ENCODE peak calls at places on chromosome 18, in seven cellular contexts. One of them, this sample, is unnamed.

GRCh38 chr18:41763361-41763760 is 191.7 kb upstream of the PIK3C3 start:
- DNase-seq in neuronal stem cell: no peak
- DNase-seq in H1: no peak
- DNase-seq in IMR-90: no peak
- DNase-seq in H9: no peak
- DNase-seq in mesenchymal stem cell: no peak
- DNase-seq in trophoblast cell: no peak
- DNase-seq in this sample: no peak

GRCh38 chr18:34493099-34493544 is 217.0 kb upstream of the DTNA start:
- DNase-seq in neuronal stem cell: peak
- DNase-seq in H1: peak
- DNase-seq in IMR-90: peak
- DNase-seq in H9: peak
- DNase-seq in mesenchymal stem cell: peak
- DNase-seq in trophoblast cell: no peak
- DNase-seq in this sample: peak

GRCh38 chr18:53649621-53650020 is 574.8 kb downstream of the MBD2 start:
- DNase-seq in neuronal stem cell: no peak
- DNase-seq in H1: no peak
- DNase-seq in IMR-90: no peak
- DNase-seq in H9: no peak
- DNase-seq in mesenchymal stem cell: no peak
- DNase-seq in trophoblast cell: no peak
- DNase-seq in this sample: peak

GRCh38 chr18:596288-596881 is 403 bp upstream of the CLUL1 start:
- DNase-seq in neuronal stem cell: peak
- DNase-seq in H1: peak
- DNase-seq in IMR-90: no peak
- DNase-seq in H9: peak
- DNase-seq in mesenchymal stem cell: no peak
- DNase-seq in trophoblast cell: peak
- DNase-seq in this sample: peak

GRCh38 chr18:26655614-26656400 is 107.5 kb upstream of the KCTD1 start:
- DNase-seq in neuronal stem cell: peak
- DNase-seq in H1: no peak
- DNase-seq in IMR-90: peak
- DNase-seq in H9: peak
- DNase-seq in mesenchymal stem cell: peak
- DNase-seq in trophoblast cell: peak
- DNase-seq in this sample: peak

GRCh38 chr18:52716926-52717325 is 376.9 kb downstream of the DCC start:
- DNase-seq in neuronal stem cell: no peak
- DNase-seq in H1: no peak
- DNase-seq in IMR-90: peak
- DNase-seq in H9: no peak
- DNase-seq in mesenchymal stem cell: no peak
- DNase-seq in trophoblast cell: peak
- DNase-seq in this sample: peak

GRCh38 chr18:12921178-12921577 is 26.6 kb upstream of the SEH1L start:
- DNase-seq in neuronal stem cell: no peak
- DNase-seq in H1: no peak
- DNase-seq in IMR-90: no peak
- DNase-seq in H9: no peak
- DNase-seq in mesenchymal stem cell: no peak
- DNase-seq in trophoblast cell: no peak
- DNase-seq in this sample: no peak

GRCh38 chr18:55500316-55501086 is 87.5 kb downstream of the TCF4 start:
- DNase-seq in neuronal stem cell: no peak
- DNase-seq in H1: no peak
- DNase-seq in IMR-90: peak
- DNase-seq in H9: no peak
- DNase-seq in mesenchymal stem cell: peak
- DNase-seq in trophoblast cell: no peak
- DNase-seq in this sample: no peak

GRCh38 chr18:63975632-63976031 is 5.8 kb downstream of the SERPINB8 start:
- DNase-seq in neuronal stem cell: no peak
- DNase-seq in H1: no peak
- DNase-seq in IMR-90: no peak
- DNase-seq in H9: no peak
- DNase-seq in mesenchymal stem cell: no peak
- DNase-seq in trophoblast cell: no peak
- DNase-seq in this sample: no peak

GRCh38 chr18:25349926-25350560 is 1.9 kb downstream of the ZNF521 start:
- DNase-seq in neuronal stem cell: peak
- DNase-seq in H1: no peak
- DNase-seq in IMR-90: peak
- DNase-seq in H9: peak
- DNase-seq in mesenchymal stem cell: peak
- DNase-seq in trophoblast cell: no peak
- DNase-seq in this sample: peak

GRCh38 chr18:26458526-26459232 is 89.7 kb downstream of the KCTD1 start:
- DNase-seq in neuronal stem cell: no peak
- DNase-seq in H1: no peak
- DNase-seq in IMR-90: peak
- DNase-seq in H9: no peak
- DNase-seq in mesenchymal stem cell: no peak
- DNase-seq in trophoblast cell: no peak
- DNase-seq in this sample: no peak

GRCh38 chr18:78994000-78994399 is 14.4 kb downstream of the SALL3 start:
- DNase-seq in neuronal stem cell: no peak
- DNase-seq in H1: no peak
- DNase-seq in IMR-90: no peak
- DNase-seq in H9: no peak
- DNase-seq in mesenchymal stem cell: no peak
- DNase-seq in trophoblast cell: no peak
- DNase-seq in this sample: no peak

GRCh38 chr18:28767781-28768211 is 590.9 kb upstream of the CDH2 start:
- DNase-seq in neuronal stem cell: no peak
- DNase-seq in H1: no peak
- DNase-seq in IMR-90: peak
- DNase-seq in H9: no peak
- DNase-seq in mesenchymal stem cell: peak
- DNase-seq in trophoblast cell: no peak
- DNase-seq in this sample: no peak

GRCh38 chr18:79791141-79791972 is 6.4 kb upstream of the KCNG2 start:
- DNase-seq in neuronal stem cell: no peak
- DNase-seq in H1: no peak
- DNase-seq in IMR-90: peak
- DNase-seq in H9: no peak
- DNase-seq in mesenchymal stem cell: peak
- DNase-seq in trophoblast cell: peak
- DNase-seq in this sample: no peak

GRCh38 chr18:45951021-45951714 is 16.0 kb downstream of the EPG5 start:
- DNase-seq in neuronal stem cell: no peak
- DNase-seq in H1: no peak
- DNase-seq in IMR-90: peak
- DNase-seq in H9: no peak
- DNase-seq in mesenchymal stem cell: peak
- DNase-seq in trophoblast cell: peak
- DNase-seq in this sample: peak

GRCh38 chr18:907880-908512 is 3.3 kb downstream of the ADCYAP1 start:
- DNase-seq in neuronal stem cell: no peak
- DNase-seq in H1: no peak
- DNase-seq in IMR-90: no peak
- DNase-seq in H9: peak
- DNase-seq in mesenchymal stem cell: no peak
- DNase-seq in trophoblast cell: no peak
- DNase-seq in this sample: no peak

GRCh38 chr18:74980669-74981068 is 228.3 kb downstream of the PTGR3 start:
- DNase-seq in neuronal stem cell: no peak
- DNase-seq in H1: no peak
- DNase-seq in IMR-90: no peak
- DNase-seq in H9: no peak
- DNase-seq in mesenchymal stem cell: no peak
- DNase-seq in trophoblast cell: no peak
- DNase-seq in this sample: no peak

DNA sequence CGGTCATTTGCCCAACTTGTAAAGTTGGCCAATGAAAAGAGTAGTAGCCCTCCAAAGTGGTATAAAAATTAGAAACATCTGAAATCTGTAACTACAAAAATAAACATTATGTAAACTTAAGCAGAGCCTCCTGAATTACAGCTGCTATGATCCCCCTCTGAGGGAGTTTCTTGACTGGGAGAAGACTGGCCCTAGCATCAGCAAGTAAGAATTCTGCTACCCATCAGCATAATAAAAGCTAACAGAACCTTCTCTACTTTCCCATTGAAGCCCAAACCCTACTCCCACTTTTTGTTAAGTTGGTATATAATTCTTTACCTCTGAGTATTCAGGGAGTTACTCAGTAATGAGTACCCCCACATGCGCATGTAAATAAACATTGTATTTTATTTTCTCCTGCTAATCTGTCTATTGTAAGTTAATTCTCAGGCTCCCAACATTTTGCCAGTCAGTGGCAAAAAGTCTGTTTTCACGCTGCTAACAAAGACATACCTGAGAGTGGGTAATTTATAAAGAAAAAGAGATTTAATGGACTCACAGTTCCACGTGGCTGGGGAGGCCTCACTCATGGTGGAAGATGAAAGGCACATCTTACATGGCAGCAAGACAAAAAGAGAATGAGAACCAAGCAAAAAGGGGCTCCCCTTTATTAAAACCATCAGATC is 71.3 kb downstream of the MYL12B start:
- DNase-seq in neuronal stem cell: no peak
- DNase-seq in H1: no peak
- DNase-seq in IMR-90: peak
- DNase-seq in H9: no peak
- DNase-seq in mesenchymal stem cell: no peak
- DNase-seq in trophoblast cell: no peak
- DNase-seq in this sample: no peak
- H3K4ac ChIP-seq in neuronal stem cell: no peak
- H3K4ac ChIP-seq in H1: no peak
- H3K4ac ChIP-seq in IMR-90: no peak
- H3K4ac ChIP-seq in H9: no peak
- H3K4ac ChIP-seq in mesenchymal stem cell: no peak
- H3K4ac ChIP-seq in trophoblast cell: no peak
- H3K4ac ChIP-seq in this sample: no peak

DNA sequence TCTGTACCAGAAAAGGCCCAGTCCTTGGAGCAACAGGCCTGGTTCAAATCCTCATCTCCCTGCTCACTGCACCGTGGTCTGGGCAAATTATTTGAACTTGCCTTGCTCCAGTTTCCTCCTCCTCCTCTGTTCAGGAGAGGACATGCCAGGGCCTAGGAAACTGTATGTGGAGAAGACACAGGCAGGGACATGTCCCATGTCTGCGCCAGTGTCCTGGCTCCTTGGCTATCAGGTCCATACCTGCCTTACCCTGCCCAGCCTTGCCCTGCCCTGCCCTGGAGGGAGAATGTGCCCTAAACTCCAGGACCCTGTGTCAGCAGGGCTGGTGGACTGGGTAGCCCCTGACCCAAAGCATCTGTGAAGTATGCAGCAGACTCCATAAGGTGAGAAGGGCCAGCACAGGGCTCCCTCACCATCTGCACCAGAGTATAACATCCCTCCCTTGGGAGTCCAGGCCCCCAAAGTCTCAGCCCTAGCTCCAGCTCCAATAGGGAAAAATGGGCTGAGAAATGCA is 165.3 kb downstream of the GALNT1 start:
- DNase-seq in neuronal stem cell: no peak
- DNase-seq in H1: no peak
- DNase-seq in IMR-90: no peak
- DNase-seq in H9: no peak
- DNase-seq in mesenchymal stem cell: no peak
- DNase-seq in trophoblast cell: no peak
- DNase-seq in this sample: no peak
- H3K4ac ChIP-seq in neuronal stem cell: no peak
- H3K4ac ChIP-seq in H1: no peak
- H3K4ac ChIP-seq in IMR-90: no peak
- H3K4ac ChIP-seq in H9: no peak
- H3K4ac ChIP-seq in mesenchymal stem cell: no peak
- H3K4ac ChIP-seq in trophoblast cell: no peak
- H3K4ac ChIP-seq in this sample: no peak

GRCh38 chr18:76905821-76906220 is 83.5 kb downstream of the ZNF236 start:
- DNase-seq in neuronal stem cell: no peak
- DNase-seq in H1: no peak
- DNase-seq in IMR-90: no peak
- DNase-seq in H9: no peak
- DNase-seq in mesenchymal stem cell: no peak
- DNase-seq in trophoblast cell: no peak
- DNase-seq in this sample: no peak

GRCh38 chr18:76908277-76908676 is 85.9 kb downstream of the ZNF236 start:
- DNase-seq in neuronal stem cell: no peak
- DNase-seq in H1: no peak
- DNase-seq in IMR-90: no peak
- DNase-seq in H9: no peak
- DNase-seq in mesenchymal stem cell: no peak
- DNase-seq in trophoblast cell: no peak
- DNase-seq in this sample: no peak

GRCh38 chr18:76911440-76911839 is 89.1 kb downstream of the ZNF236 start:
- DNase-seq in neuronal stem cell: no peak
- DNase-seq in H1: no peak
- DNase-seq in IMR-90: no peak
- DNase-seq in H9: no peak
- DNase-seq in mesenchymal stem cell: no peak
- DNase-seq in trophoblast cell: no peak
- DNase-seq in this sample: no peak

GRCh38 chr18:76913583-76913982 is 91.2 kb downstream of the ZNF236 start:
- DNase-seq in neuronal stem cell: no peak
- DNase-seq in H1: no peak
- DNase-seq in IMR-90: no peak
- DNase-seq in H9: no peak
- DNase-seq in mesenchymal stem cell: no peak
- DNase-seq in trophoblast cell: no peak
- DNase-seq in this sample: no peak

DNA sequence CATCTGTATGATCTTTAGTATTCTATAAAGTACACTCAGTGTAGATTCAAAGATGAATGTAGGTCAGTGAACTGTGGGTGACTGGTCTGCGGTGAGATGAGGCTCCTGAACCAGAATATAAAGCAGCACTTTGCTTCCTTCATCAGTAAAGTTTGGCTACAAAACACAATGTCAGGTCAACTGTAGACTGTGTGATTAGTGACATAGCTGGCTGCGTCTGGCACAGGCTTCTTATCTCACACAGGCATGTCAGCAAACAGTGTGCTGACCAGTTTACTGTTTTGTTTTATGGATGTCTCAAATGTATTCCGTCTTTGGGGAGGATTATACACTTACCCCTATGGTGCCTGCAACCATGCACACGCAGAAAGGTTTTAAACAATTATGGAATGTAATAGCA is 87.1 kb downstream of the ZNF236 start:
- DNase-seq in neuronal stem cell: no peak
- DNase-seq in H1: no peak
- DNase-seq in IMR-90: no peak
- DNase-seq in H9: no peak
- DNase-seq in mesenchymal stem cell: no peak
- DNase-seq in trophoblast cell: no peak
- DNase-seq in this sample: no peak
- H3K4ac ChIP-seq in neuronal stem cell: no peak
- H3K4ac ChIP-seq in H1: no peak
- H3K4ac ChIP-seq in IMR-90: no peak
- H3K4ac ChIP-seq in H9: no peak
- H3K4ac ChIP-seq in mesenchymal stem cell: no peak
- H3K4ac ChIP-seq in trophoblast cell: no peak
- H3K4ac ChIP-seq in this sample: no peak

DNA sequence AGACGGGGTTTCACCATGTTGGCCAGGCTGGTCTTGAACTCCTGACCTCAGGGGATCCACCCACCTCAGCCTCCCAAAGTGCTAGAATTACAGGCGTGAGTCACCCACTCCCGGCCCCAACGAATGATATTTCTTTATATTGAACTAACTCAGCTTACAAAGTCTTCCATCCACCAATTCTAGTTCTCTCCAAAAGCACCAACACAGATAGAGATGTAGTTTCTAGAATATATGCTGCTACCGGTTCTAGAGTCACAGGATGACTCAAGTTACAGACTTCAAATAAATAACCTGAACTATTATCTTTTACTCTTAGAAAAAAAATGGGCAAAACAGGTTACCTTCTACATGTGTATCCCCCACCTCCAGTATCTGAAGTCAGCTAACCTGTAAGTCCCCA is 9.2 kb downstream of the ACAA2 start:
- DNase-seq in neuronal stem cell: no peak
- DNase-seq in H1: no peak
- DNase-seq in IMR-90: no peak
- DNase-seq in H9: no peak
- DNase-seq in mesenchymal stem cell: no peak
- DNase-seq in trophoblast cell: no peak
- DNase-seq in this sample: no peak
- H3K4ac ChIP-seq in neuronal stem cell: no peak
- H3K4ac ChIP-seq in H1: no peak
- H3K4ac ChIP-seq in IMR-90: no peak
- H3K4ac ChIP-seq in H9: no peak
- H3K4ac ChIP-seq in mesenchymal stem cell: no peak
- H3K4ac ChIP-seq in trophoblast cell: no peak
- H3K4ac ChIP-seq in this sample: no peak